ENCODE peak calls at places on chromosomes 4 and X, in six cellular contexts. B, A, O, F, Y and D are unnamed samples.

GRCh38 chr4:55438314-55438713 is 42.6 kb downstream of the TMEM165 start:
- DNase-seq in B (no peak), A (no peak), O (no peak), F (no peak), Y (no peak), D (no peak)

GRCh38 chr4:7127591-7127990 is 59.7 kb upstream of the GRPEL1 start:
- DNase-seq in B (no peak), A (no peak), O (no peak), F (no peak), Y (no peak), D (no peak)

GRCh38 chrX:49910344-49910743 is 12.1 kb upstream of the CLCN5 start:
- DNase-seq in B (no peak), A (no peak), O (no peak), F (no peak), Y (no peak), D (no peak)

GRCh38 chrX:45716747-45717146 is 516.1 kb upstream of the DIPK2B start:
- DNase-seq in B (peak), A (no peak), O (no peak), F (no peak), Y (no peak), D (no peak)

GRCh38 chr4:76993787-76994641 is 44.5 kb downstream of the SEPTIN11 start:
- DNase-seq in B (no peak), A (no peak), O (no peak), F (no peak), Y (no peak), D (no peak)

GRCh38 chr4:24476209-24476781 is 108.1 kb downstream of the DHX15 start:
- DNase-seq in B (no peak), A (no peak), O (peak), F (peak), Y (no peak), D (no peak)

GRCh38 chrX:8748855-8749254 is 16.9 kb upstream of the ANOS1 start:
- DNase-seq in B (no peak), A (no peak), O (peak), F (peak), Y (peak), D (no peak)

GRCh38 chr4:26826721-26827120 is 33.9 kb upstream of the STIM2 start:
- DNase-seq in B (no peak), A (no peak), O (peak), F (no peak), Y (no peak), D (no peak)

GRCh38 chr4:67545996-67546356 is 673 bp upstream of the CENPC start:
- DNase-seq in B (no peak), A (no peak), O (no peak), F (no peak), Y (no peak), D (no peak)

GRCh38 chr4:128917781-128918180 is 108.3 kb downstream of the JADE1 start:
- DNase-seq in B (no peak), A (no peak), O (no peak), F (no peak), Y (no peak), D (no peak)

GRCh38 chr4:133154725-133155124 is 5.6 kb downstream of the PCDH10 start:
- DNase-seq in B (no peak), A (no peak), O (peak), F (peak), Y (peak), D (no peak)

GRCh38 chrX:136185409-136186022 is 38.2 kb downstream of the FHL1 start:
- DNase-seq in B (no peak), A (no peak), O (peak), F (no peak), Y (no peak), D (no peak)

DNA sequence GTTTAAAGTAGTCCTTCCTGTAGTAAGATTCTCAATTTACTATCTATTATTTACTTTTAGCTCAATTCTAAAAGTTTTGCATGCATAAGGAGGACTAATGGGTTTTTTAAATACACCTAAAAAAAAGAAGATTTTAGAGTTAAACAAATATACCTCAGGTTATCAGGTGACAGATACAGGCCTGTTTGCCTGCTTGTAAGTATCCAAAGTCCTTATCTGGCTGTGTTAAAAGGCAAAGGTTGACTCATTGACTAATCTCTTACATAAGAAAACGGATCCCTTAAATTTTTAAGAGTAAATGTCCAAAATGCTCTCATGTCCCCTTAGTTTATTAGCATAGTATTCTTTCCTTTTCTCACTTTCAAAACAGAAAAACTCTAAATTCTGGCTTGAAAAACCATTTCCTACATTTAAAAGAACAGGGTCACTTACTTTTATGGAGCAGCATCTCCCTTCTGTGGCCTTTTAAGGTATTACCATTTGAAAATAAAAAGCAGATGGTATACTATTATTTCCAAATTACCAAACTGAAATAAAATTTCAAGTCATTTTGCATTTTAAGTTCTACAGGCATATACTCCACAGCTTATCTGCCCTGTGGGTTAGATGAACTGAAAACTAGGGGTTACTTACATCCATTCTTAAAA is 4.5 kb downstream of the CBR4 start:
- DNase-seq in B (no peak), A (no peak), O (peak), F (no peak), Y (no peak), D (no peak)
- TF ChIP-seq CTCF in B (peak), A (no peak), O (peak), F (peak), Y (peak), D (peak)

GRCh38 chr4:119489305-119489704 is 139.3 kb downstream of the PDE5A start:
- DNase-seq in B (no peak), A (no peak), O (peak), F (no peak), Y (no peak), D (no peak)

GRCh38 chr4:119493419-119493818 is 135.2 kb downstream of the PDE5A start:
- DNase-seq in B (no peak), A (no peak), O (no peak), F (no peak), Y (no peak), D (no peak)

GRCh38 chr4:119490335-119490734 is 138.3 kb downstream of the PDE5A start:
- DNase-seq in B (no peak), A (no peak), O (peak), F (peak), Y (no peak), D (no peak)
- TF ChIP-seq CTCF in B (peak), A (no peak), O (peak), F (peak), Y (no peak), D (no peak)

GRCh38 chrX:134377537-134377936 is 82.4 kb upstream of the HPRT1 start:
- DNase-seq in B (no peak), A (no peak), O (peak), F (peak), Y (peak), D (no peak)
- TF ChIP-seq CTCF in B (peak), A (no peak), O (peak), F (peak), Y (no peak), D (no peak)

GRCh38 chrX:39652336-39652735 is 445.4 kb downstream of the BCOR start:
- DNase-seq in B (no peak), A (no peak), O (peak), F (peak), Y (no peak), D (no peak)
- TF ChIP-seq CTCF in B (peak), A (no peak), O (peak), F (peak), Y (no peak), D (no peak)

GRCh38 chrX:25191403-25191802 is 175.6 kb upstream of the ARX start:
- DNase-seq in B (no peak), A (no peak), O (no peak), F (no peak), Y (peak), D (no peak)
- TF ChIP-seq CTCF in B (no peak), A (no peak), O (no peak), F (peak), Y (peak), D (no peak)

DNA sequence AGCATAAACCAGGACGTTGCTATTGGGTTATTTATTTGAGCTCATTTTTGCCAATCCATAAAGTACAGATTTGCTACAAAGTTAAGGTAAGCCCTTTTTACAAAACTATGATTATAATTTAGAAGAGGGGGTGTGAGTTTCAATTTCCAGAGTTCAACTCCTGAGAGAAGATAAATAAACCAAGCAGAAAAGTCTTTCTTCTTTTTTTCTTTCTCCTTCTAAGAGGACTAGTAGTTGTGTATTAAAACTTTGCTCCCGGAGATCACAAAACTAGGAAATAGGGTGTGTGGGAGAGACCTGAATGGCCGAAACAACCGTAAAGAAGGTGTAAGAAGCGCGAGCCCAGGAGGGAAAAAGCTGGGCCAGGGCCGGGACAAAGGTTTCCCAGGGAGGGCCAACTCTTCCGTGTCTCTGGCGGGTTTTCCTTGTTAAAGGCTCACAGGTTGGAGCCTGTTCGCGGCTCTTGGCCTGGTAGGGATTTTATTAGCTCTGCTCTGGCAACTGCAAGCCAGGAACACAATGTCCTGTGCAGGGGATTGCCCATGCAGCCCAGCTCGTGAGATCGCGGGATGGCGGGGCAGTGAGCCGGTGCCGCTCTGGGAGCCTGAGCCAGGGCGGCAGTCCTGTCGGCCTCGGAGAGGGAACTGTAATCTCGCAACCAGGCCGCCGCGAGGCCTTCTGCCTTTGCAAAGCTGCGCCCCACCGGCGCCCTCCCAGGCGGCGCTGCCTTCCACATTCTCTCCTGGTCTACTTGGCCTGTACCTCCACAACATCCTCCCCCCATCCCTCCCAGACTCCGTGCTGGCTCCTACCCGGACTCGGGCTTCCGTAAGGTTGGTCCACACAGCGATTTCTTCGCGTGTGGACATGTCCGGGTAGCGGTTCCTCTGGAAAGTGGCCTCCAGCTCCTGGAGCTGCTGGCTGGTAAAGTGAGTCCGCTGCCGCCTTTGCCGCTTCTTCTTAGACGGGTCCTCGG is 2.2 kb downstream of the PITX2 start:
- DNase-seq in B (no peak), A (no peak), O (no peak), F (peak), Y (peak), D (no peak)
- TF ChIP-seq CTCF in B (no peak), A (no peak), O (no peak), F (peak), Y (no peak), D (no peak)

GRCh38 chrX:139936259-139936658 is 3.4 kb upstream of the ATP11C start:
- DNase-seq in B (no peak), A (no peak), O (no peak), F (no peak), Y (no peak), D (no peak)
- TF ChIP-seq CTCF in B (no peak), A (no peak), O (no peak), F (peak), Y (no peak), D (no peak)

GRCh38 chrX:133171962-133172708 is 46.0 kb downstream of the TFDP3 start:
- DNase-seq in B (no peak), A (no peak), O (no peak), F (peak), Y (peak), D (no peak)
- TF ChIP-seq CTCF in B (peak), A (no peak), O (peak), F (peak), Y (peak), D (no peak)